ENCODE peak calls at places on chromosomes 7 and 10, in nine cellular contexts. F is ELF-1; C is stimulated activated effector memory CD8-positive, alpha-beta T cell treated with anti-CD3 and anti-CD28 coated beads, Interleukin-12 subunit alpha, Interleukin-12 subunit beta, amount 100 ng/mL, for 72 hours; M is SW480; O is NCI-H460; I is GM04503; Q is A549; G is GM23338; B is stimulated activated CD4-positive, alpha-beta T cell treated with anti-CD3 and anti-CD28 coated beads, Interleukin-15, amount 100 ng/mL, for 24 hours. T is an unnamed sample.
A peak's percentile ranks its signal among the peaks of the same experiment; 100 is the strongest.

GRCh38 chr7:151968357-151968756 is 12.1 kb downstream of the GALNTL5 start:
- DNase-seq in F (no peak), M (no peak), I (no peak), Q (no peak), C (no peak), B (no peak), O (no peak), G (no peak), T (no peak)

GRCh38 chr7:155509725-155510551 is 36.4 kb downstream of the CNPY1 start:
- DNase-seq in Q (no peak), C (no peak), O (no peak), F (peak; percentile 86), G (peak; percentile 91), B (peak; percentile 23), I (no peak), M (peak; percentile 92), T (no peak)

GRCh38 chr10:112959207-112959838 is 9.3 kb downstream of the TCF7L2 start:
- DNase-seq in Q (peak; percentile 49), O (no peak), C (no peak), F (no peak), G (no peak), M (peak; percentile 41), B (no peak), I (no peak), T (peak; percentile 68)

GRCh38 chr10:100878291-100878910 is 34.4 kb upstream of the SLF2 start:
- DNase-seq in F (peak; percentile 86), O (peak; percentile 76), I (peak; percentile 30), Q (peak; percentile 80), C (peak; percentile 59), G (peak; percentile 89), B (peak; percentile 55), M (peak; percentile 69), T (peak; percentile 83)

GRCh38 chr7:131502810-131503545 is 53.5 kb downstream of the PODXL start:
- DNase-seq in O (no peak), B (no peak), Q (no peak), G (no peak), I (no peak), F (no peak), C (no peak), M (no peak), T (peak; percentile 56)

GRCh38 chr10:70987396-70988130 is 99.2 kb upstream of the PCBD1 start:
- DNase-seq in F (no peak), G (no peak), B (no peak), O (no peak), Q (no peak), C (no peak), I (no peak), M (no peak), T (no peak)

GRCh38 chr10:50653142-50653541 is 29.4 kb upstream of the SGMS1 start:
- DNase-seq in C (peak; percentile 34), O (no peak), G (peak; percentile 12), F (no peak), Q (peak; percentile 8), M (no peak), B (no peak), I (no peak), T (peak; percentile 59)

GRCh38 chr7:26388256-26388655 is 96.6 kb downstream of the SNX10 start:
- DNase-seq in G (no peak), Q (no peak), I (no peak), O (no peak), B (no peak), F (peak; percentile 29), M (no peak), C (no peak), T (no peak)

GRCh38 chr10:119325131-119325530 is 117.8 kb downstream of the GRK5 start:
- DNase-seq in Q (no peak), G (no peak), F (no peak), I (no peak), O (no peak), B (no peak), C (no peak), M (no peak), T (no peak)

GRCh38 chr7:155631155-155631554 is 13.3 kb upstream of the RBM33 start:
- DNase-seq in O (no peak), I (no peak), M (no peak), G (no peak), B (no peak), F (no peak), Q (no peak), C (no peak), T (no peak)

GRCh38 chr7:96837583-96837982 is 127.9 kb upstream of the SEM1 start:
- DNase-seq in I (no peak), F (no peak), C (no peak), O (no peak), G (no peak), B (peak; percentile 14), Q (no peak), M (no peak), T (no peak)

GRCh38 chr10:68600041-68600778 is 40.1 kb downstream of the TET1 start:
- DNase-seq in C (peak; percentile 79), G (peak; percentile 95), O (peak; percentile 60), Q (peak; percentile 74), B (peak; percentile 61), F (peak; percentile 97), I (peak; percentile 50), M (peak; percentile 93), T (peak; percentile 87)

GRCh38 chr10:57960406-57960805 is 307.3 kb downstream of the IPMK start:
- DNase-seq in F (no peak), M (no peak), G (no peak), I (no peak), Q (no peak), B (no peak), O (no peak), C (no peak), T (no peak)

GRCh38 chr10:3293536-3294431 is 121.2 kb upstream of the PITRM1 start:
- DNase-seq in G (no peak), B (no peak), I (peak; percentile 40), O (no peak), M (no peak), F (no peak), C (no peak), Q (no peak), T (peak; percentile 8)

T was measured in fibroblast of pulmonary artery.